ENCODE peak calls at places on chromosomes 16 and 17, in eight cellular contexts. T is upper lobe of right lung, K is GM23248, L is neural progenitor cell, N is memory B cell, M is WTC11, Q is Right ventricle myocardium superior, H is PC-9. J is an unnamed sample.

GRCh38 chr16:85777583-85778310 is 21.6 kb downstream of the EMC8 start:
- DNase-seq in T (no peak), K (peak), L (no peak), N (no peak), M (no peak), Q (no peak), H (peak), J (no peak)

GRCh38 chr17:55609737-55610201 is 98.5 kb upstream of the SMIM36 start:
- DNase-seq in T (no peak), K (peak), L (no peak), N (no peak), M (no peak), Q (peak), H (no peak), J (no peak)

GRCh38 chr17:50330151-50330753 is 15.7 kb upstream of the XYLT2 start:
- DNase-seq in T (no peak), K (no peak), L (no peak), N (no peak), M (no peak), Q (no peak), H (no peak), J (no peak)

GRCh38 chr16:65318138-65318537 is 196.3 kb upstream of the CDH11 start:
- DNase-seq in T (no peak), K (no peak), L (peak), N (no peak), M (peak), Q (no peak), H (no peak), J (no peak)

GRCh38 chr17:44909681-44910144 is 5.6 kb downstream of the GFAP start:
- DNase-seq in T (no peak), K (peak), L (no peak), N (no peak), M (no peak), Q (no peak), H (peak), J (no peak)

GRCh38 chr16:88195911-88196465 is 186.8 kb upstream of the ZNF469 start:
- DNase-seq in T (peak), K (no peak), L (no peak), N (no peak), M (no peak), Q (no peak), H (no peak), J (no peak)

GRCh38 chr17:50146230-50146926 is 4.1 kb downstream of the PPP1R9B start:
- DNase-seq in T (no peak), K (no peak), L (no peak), N (no peak), M (no peak), Q (no peak), H (no peak), J (no peak)

GRCh38 chr16:79601092-79601977 is 798 bp upstream of the MAF start:
- DNase-seq in T (peak), K (peak), L (peak), N (peak), M (peak), Q (peak), H (no peak), J (no peak)

GRCh38 chr16:66503030-66503429 is 46.9 kb downstream of the TK2 start:
- DNase-seq in T (no peak), K (peak), L (no peak), N (no peak), M (no peak), Q (peak), H (no peak), J (no peak)

GRCh38 chr16:67260426-67261063 is 11.8 kb downstream of the SLC9A5 start:
- DNase-seq in T (no peak), K (peak), L (peak), N (no peak), M (no peak), Q (no peak), H (peak), J (no peak)

GRCh38 chr17:5100832-5101231 is 10.8 kb downstream of the ZNF232 start:
- DNase-seq in T (no peak), K (no peak), L (no peak), N (no peak), M (no peak), Q (no peak), H (no peak), J (no peak)

GRCh38 chr16:27174007-27174406 is 29.3 kb upstream of the KDM8 start:
- DNase-seq in T (no peak), K (no peak), L (no peak), N (no peak), M (no peak), Q (no peak), H (no peak), J (no peak)

GRCh38 chr16:85202631-85203461 is 90.6 kb upstream of the CIBAR2 start:
- DNase-seq in T (no peak), K (peak), L (peak), N (no peak), M (peak), Q (peak), H (no peak), J (no peak)

GRCh38 chr16:84486551-84487235 is 17.8 kb downstream of the MEAK7 start:
- DNase-seq in T (peak), K (no peak), L (no peak), N (no peak), M (no peak), Q (no peak), H (no peak), J (no peak)

GRCh38 chr16:51276335-51276734 is 125.3 kb upstream of the SALL1 start:
- DNase-seq in T (no peak), K (peak), L (no peak), N (no peak), M (no peak), Q (no peak), H (no peak), J (no peak)

GRCh38 chr16:75616541-75617010 is 6.5 kb downstream of the ADAT1 start:
- DNase-seq in T (no peak), K (no peak), L (no peak), N (no peak), M (no peak), Q (no peak), H (no peak), J (no peak)

GRCh38 chr17:82949361-82949760 is 109.5 kb upstream of the ZNF750 start:
- DNase-seq in T (peak), K (no peak), L (no peak), N (no peak), M (no peak), Q (peak), H (no peak), J (no peak)

GRCh38 chr16:22318690-22319358 is 21.6 kb downstream of the POLR3E start:
- DNase-seq in T (peak), K (peak), L (peak), N (peak), M (peak), Q (no peak), H (no peak), J (no peak)

GRCh38 chr17:49521088-49521450 is 26.0 kb downstream of the NGFR start:
- DNase-seq in T (no peak), K (no peak), L (no peak), N (no peak), M (no peak), Q (no peak), H (no peak), J (no peak)

GRCh38 chr17:81865733-81866439 is 5.3 kb downstream of the ARHGDIA start:
- DNase-seq in T (no peak), K (peak), L (no peak), N (peak), M (no peak), Q (peak), H (no peak), J (no peak)

GRCh38 chr16:54931041-54931756 is 534 bp downstream of the IRX5 start:
- DNase-seq in T (peak), K (peak), L (peak), N (no peak), M (peak), Q (peak), H (no peak), J (peak)

GRCh38 chr16:73605309-73605708 is 557.4 kb upstream of the ZFHX3 start:
- DNase-seq in T (no peak), K (no peak), L (peak), N (no peak), M (no peak), Q (no peak), H (peak), J (no peak)

GRCh38 chr17:56939869-56940484 is 20.9 kb downstream of the COIL start:
- DNase-seq in T (no peak), K (peak), L (peak), N (no peak), M (peak), Q (no peak), H (peak), J (peak)

GRCh38 chr17:83079766-83080616 is 582 bp downstream of the METRNL start:
- DNase-seq in T (no peak), K (peak), L (peak), N (peak), M (no peak), Q (no peak), H (no peak), J (no peak)

GRCh38 chr17:81939881-81940385 is 2.8 kb upstream of the PYCR1 start:
- DNase-seq in T (peak), K (peak), L (no peak), N (no peak), M (no peak), Q (peak), H (no peak), J (no peak)